ENCODE peak calls at places on chromosome 1, in seven cellular contexts. R is osteocyte; H is foreskin fibroblast; E is CD4-positive, alpha-beta T cell; D is WTC11; F is endothelial cell of umbilical vein; A is MCF 10A. G is an unnamed sample.

GRCh38 chr1:202283379-202283844 is 58.3 kb downstream of the UBE2T start:
- DNase-seq in R (no peak), H (peak; percentile 78), E (no peak), D (no peak), F (no peak), A (peak; percentile 100), G (no peak)

GRCh38 chr1:43441894-43442632 is 11.7 kb downstream of the HYI start:
- DNase-seq in R (no peak), H (no peak), E (no peak), D (no peak), F (no peak), A (no peak), G (no peak)

GRCh38 chr1:25534389-25534788 is 9.0 kb upstream of the LDLRAP1 start:
- DNase-seq in R (no peak), H (no peak), E (no peak), D (no peak), F (no peak), A (no peak), G (no peak)

GRCh38 chr1:235050911-235051360 is 77.7 kb downstream of the TOMM20 start:
- DNase-seq in R (no peak), H (peak; percentile 60), E (no peak), D (no peak), F (peak; percentile 18), A (no peak), G (no peak)

GRCh38 chr1:150456161-150456647 is 31.0 kb upstream of the TARS2 start:
- DNase-seq in R (no peak), H (no peak), E (no peak), D (no peak), F (no peak), A (no peak), G (no peak)

GRCh38 chr1:18001725-18002124 is 105.9 kb upstream of the IGSF21 start:
- DNase-seq in R (no peak), H (no peak), E (no peak), D (no peak), F (no peak), A (no peak), G (no peak)

GRCh38 chr1:111882986-111883560 is 106.4 kb downstream of the KCND3 start:
- DNase-seq in R (no peak), H (no peak), E (no peak), D (no peak), F (no peak), A (no peak), G (no peak)

GRCh38 chr1:233240367-233240766 is 55.2 kb downstream of the PCNX2 start:
- DNase-seq in R (no peak), H (peak; percentile 37), E (no peak), D (no peak), F (no peak), A (no peak), G (no peak)

GRCh38 chr1:31523769-31524168 is 52.5 kb upstream of the TINAGL1 start:
- DNase-seq in R (no peak), H (no peak), E (no peak), D (no peak), F (no peak), A (no peak), G (no peak)

GRCh38 chr1:72285074-72285425 is 2.7 kb upstream of the NEGR1 start:
- DNase-seq in R (no peak), H (no peak), E (no peak), D (no peak), F (no peak), A (no peak), G (no peak)

GRCh38 chr1:92085727-92086126 is 5.6 kb downstream of the BTBD8 start:
- DNase-seq in R (no peak), H (no peak), E (no peak), D (no peak), F (no peak), A (no peak), G (no peak)

GRCh38 chr1:33875857-33876256 is 12.0 kb downstream of the HMGB4 start:
- DNase-seq in R (no peak), H (no peak), E (no peak), D (no peak), F (no peak), A (no peak), G (no peak)

GRCh38 chr1:111032295-111032897 is 68.7 kb upstream of the LRIF1 start:
- DNase-seq in R (no peak), H (no peak), E (peak; percentile 13), D (no peak), F (peak; percentile 30), A (peak; percentile 53), G (peak; percentile 28)

GRCh38 chr1:232968965-232969364 is 18.6 kb downstream of the NTPCR start:
- DNase-seq in R (no peak), H (no peak), E (no peak), D (no peak), F (peak; percentile 55), A (no peak), G (no peak)

GRCh38 chr1:89261926-89262540 is 10.6 kb downstream of the GBP5 start:
- DNase-seq in R (no peak), H (no peak), E (no peak), D (no peak), F (no peak), A (peak; percentile 21), G (no peak)

GRCh38 chr1:158203693-158204457 is 23.2 kb downstream of the CD1D start:
- DNase-seq in R (no peak), H (peak; percentile 41), E (no peak), D (no peak), F (peak; percentile 70), A (peak; percentile 84), G (no peak)

GRCh38 chr1:86774305-86775304 is 70.2 kb downstream of the SH3GLB1 start:
- DNase-seq in R (no peak), H (peak; percentile 94), E (no peak), D (no peak), F (peak; percentile 85), A (peak; percentile 93), G (no peak)

GRCh38 chr1:27356277-27356627 is 10.5 kb downstream of the MAP3K6 start:
- DNase-seq in R (no peak), H (no peak), E (no peak), D (no peak), F (no peak), A (no peak), G (no peak)

GRCh38 chr1:38454236-38454635 is 405.3 kb downstream of the RRAGC start:
- DNase-seq in R (no peak), H (no peak), E (no peak), D (peak; percentile 52), F (no peak), A (peak; percentile 13), G (no peak)

GRCh38 chr1:210448293-210448892 is 119.7 kb downstream of the HHAT start:
- DNase-seq in R (no peak), H (peak; percentile 47), E (no peak), D (no peak), F (peak; percentile 62), A (peak; percentile 71), G (no peak)

GRCh38 chr1:35808376-35809155 is 750 bp downstream of the AGO4 start:
- DNase-seq in R (no peak), H (no peak), E (no peak), D (peak; percentile 38), F (peak; percentile 54), A (peak; percentile 26), G (peak; percentile 11)

GRCh38 chr1:239982762-239983161 is 108.9 kb upstream of the FMN2 start:
- DNase-seq in R (no peak), H (no peak), E (no peak), D (no peak), F (no peak), A (no peak), G (no peak)

GRCh38 chr1:19009882-19010321 is 53.4 kb upstream of the IFFO2 start:
- DNase-seq in R (peak; percentile 70), H (peak; percentile 78), E (no peak), D (peak; percentile 34), F (peak; percentile 37), A (peak; percentile 51), G (no peak)

GRCh38 chr1:174358344-174358743 is 89.4 kb upstream of the GPR52 start:
- DNase-seq in R (no peak), H (no peak), E (no peak), D (no peak), F (no peak), A (no peak), G (no peak)

GRCh38 chr1:167821356-167821685 is 92.6 kb downstream of the ADCY10 start:
- DNase-seq in R (no peak), H (no peak), E (no peak), D (no peak), F (no peak), A (no peak), G (no peak)

GRCh38 chr1:172167801-172168596 is 252.5 kb upstream of the C1orf105 start:
- DNase-seq in R (no peak), H (peak; percentile 87), E (no peak), D (no peak), F (no peak), A (peak; percentile 37), G (no peak)

GRCh38 chr1:150764617-150765090 is 924 bp downstream of the CTSS start:
- DNase-seq in R (no peak), H (peak; percentile 76), E (no peak), D (no peak), F (peak; percentile 92), A (peak; percentile 80), G (no peak)

GRCh38 chr1:43603004-43603403 is 46.9 kb upstream of the KDM4A start:
- DNase-seq in R (no peak), H (no peak), E (no peak), D (no peak), F (no peak), A (no peak), G (peak; percentile 43)

GRCh38 chr1:207950750-207951149 is 39.8 kb upstream of the CD34 start:
- DNase-seq in R (no peak), H (no peak), E (no peak), D (no peak), F (no peak), A (no peak), G (no peak)

DNA sequence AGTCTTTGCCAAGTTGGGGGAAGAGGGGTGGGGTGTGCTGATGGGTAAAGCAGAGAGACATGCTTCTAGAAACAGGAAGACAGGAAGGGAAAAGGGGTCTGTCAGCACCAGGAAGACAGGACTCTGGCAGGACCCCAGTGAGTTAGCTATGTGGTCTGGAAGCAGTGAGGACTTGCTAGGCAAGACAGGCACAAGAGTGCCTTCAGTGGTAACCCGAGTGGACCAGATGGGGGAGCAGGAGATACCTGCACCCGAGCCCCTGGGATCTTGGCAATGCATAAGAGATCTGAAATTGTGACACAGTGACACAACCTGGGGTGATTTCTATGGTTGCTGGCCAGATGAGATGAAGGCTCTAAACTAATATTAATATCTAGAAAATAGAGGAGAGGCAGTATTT is 7.0 kb downstream of the TLR5 start:
- DNase-seq in R (no peak), H (no peak), E (no peak), D (peak; percentile 48), F (no peak), A (no peak), G (no peak)
- TF ChIP-seq CTCF in R (no peak), H (no peak), E (peak; percentile 13), D (no peak), F (no peak), A (no peak), G (peak; percentile 7)

GRCh38 chr1:160605205-160605604 is 25.9 kb upstream of the CD84 start:
- DNase-seq in R (no peak), H (no peak), E (no peak), D (no peak), F (no peak), A (no peak), G (no peak)
- TF ChIP-seq CTCF in R (no peak), H (no peak), E (no peak), D (no peak), F (no peak), A (no peak), G (no peak)

GRCh38 chr1:186682721-186683120 is 2.5 kb upstream of the PTGS2 start:
- DNase-seq in R (no peak), H (peak; percentile 16), E (no peak), D (no peak), F (peak; percentile 68), A (peak; percentile 53), G (no peak)
- TF ChIP-seq CTCF in R (peak; percentile 63), H (peak; percentile 11), E (no peak), D (no peak), F (peak; percentile 15), A (peak; percentile 59), G (no peak)

GRCh38 chr1:16615253-16616252 is 2.2 kb upstream of the NBPF1 start:
- DNase-seq in R (peak; percentile 88), H (no peak), E (no peak), D (peak; percentile 12), F (no peak), A (no peak), G (peak; percentile 12)
- TF ChIP-seq CTCF in R (no peak), H (no peak), E (no peak), D (no peak), F (no peak), A (no peak), G (no peak)